ENCODE peak calls at places on chromosome 14, in eight cellular contexts. J, G, Q, C, O, I, F and V are unnamed samples.

GRCh38 chr14:105486974-105487448 is 325 bp downstream of the CRIP1 start:
- DNase-seq in G (peak), F (no peak), C (no peak), Q (no peak), O (no peak), J (no peak), I (no peak), V (no peak)

GRCh38 chr14:102554835-102555819 is 37.3 kb upstream of the RCOR1 start:
- DNase-seq in G (peak), O (no peak), F (peak), C (peak), Q (peak), J (no peak), I (peak), V (peak)

GRCh38 chr14:56813143-56813551 is 2.9 kb upstream of the OTX2 start:
- DNase-seq in J (no peak), F (no peak), Q (no peak), O (no peak), I (no peak), C (no peak), G (no peak), V (no peak)

GRCh38 chr14:59631237-59631636 is 54.6 kb upstream of the CCDC175 start:
- DNase-seq in I (no peak), O (no peak), C (no peak), Q (peak), J (no peak), G (no peak), F (peak), V (no peak)

GRCh38 chr14:22040781-22041125 is 367.1 kb upstream of the OR4E1 start:
- DNase-seq in C (no peak), F (no peak), G (no peak), Q (no peak), J (no peak), I (no peak), O (no peak), V (no peak)

GRCh38 chr14:89977668-89978067 is 21.9 kb downstream of the TDP1 start:
- DNase-seq in F (no peak), Q (peak), G (no peak), J (no peak), I (no peak), C (no peak), O (no peak), V (no peak)

GRCh38 chr14:21923820-21924219 is 250.2 kb upstream of the OR4E1 start:
- DNase-seq in I (peak), Q (no peak), F (no peak), C (no peak), J (no peak), G (no peak), O (no peak), V (no peak)

GRCh38 chr14:97603201-97603600 is 806.0 kb downstream of the VRK1 start:
- DNase-seq in C (no peak), J (no peak), I (no peak), F (no peak), O (no peak), Q (no peak), G (no peak), V (no peak)

GRCh38 chr14:100762089-100762515 is 35.4 kb downstream of the DLK1 start:
- DNase-seq in O (no peak), Q (peak), C (no peak), I (no peak), F (peak), G (no peak), J (no peak), V (no peak)

GRCh38 chr14:23569443-23570151 is 2.0 kb upstream of the AP1G2 start:
- DNase-seq in O (peak), G (no peak), I (no peak), F (no peak), J (no peak), Q (peak), C (no peak), V (peak)

GRCh38 chr14:101456246-101457159 is 104.8 kb upstream of the DIO3 start:
- DNase-seq in I (no peak), J (no peak), C (no peak), O (no peak), F (no peak), Q (no peak), G (no peak), V (peak)

GRCh38 chr14:52917732-52918131 is 33.1 kb downstream of the FERMT2 start:
- DNase-seq in I (no peak), O (no peak), G (no peak), F (no peak), C (no peak), J (no peak), Q (no peak), V (no peak)
- H3K4me3 ChIP-seq in I (no peak), O (no peak), G (no peak), F (no peak), C (no peak), J (no peak), Q (no peak), V (no peak)

GRCh38 chr14:95520346-95520745 is 3.9 kb upstream of the SYNE3 start:
- DNase-seq in J (no peak), I (no peak), G (no peak), F (peak), O (no peak), C (no peak), Q (no peak), V (peak)
- H3K4me3 ChIP-seq in J (no peak), I (no peak), G (no peak), F (peak), O (no peak), C (no peak), Q (no peak), V (no peak)

GRCh38 chr14:31456841-31457664 is at the start of gene DTD2:
- DNase-seq in I (peak), Q (peak), J (peak), O (peak), C (peak), G (peak), F (peak), V (peak)

GRCh38 chr14:31461545-31461944 is 4.2 kb upstream of the DTD2 start:
- DNase-seq in Q (no peak), I (no peak), F (no peak), J (no peak), G (no peak), O (no peak), C (no peak), V (no peak)

GRCh38 chr14:31457665-31458659 is 656 bp upstream of the DTD2 start:
- DNase-seq in G (no peak), O (no peak), C (no peak), J (no peak), F (no peak), Q (no peak), I (no peak), V (no peak)
- H3K4me3 ChIP-seq in G (peak), O (peak), C (no peak), J (peak), F (peak), Q (no peak), I (peak), V (peak)

DNA sequence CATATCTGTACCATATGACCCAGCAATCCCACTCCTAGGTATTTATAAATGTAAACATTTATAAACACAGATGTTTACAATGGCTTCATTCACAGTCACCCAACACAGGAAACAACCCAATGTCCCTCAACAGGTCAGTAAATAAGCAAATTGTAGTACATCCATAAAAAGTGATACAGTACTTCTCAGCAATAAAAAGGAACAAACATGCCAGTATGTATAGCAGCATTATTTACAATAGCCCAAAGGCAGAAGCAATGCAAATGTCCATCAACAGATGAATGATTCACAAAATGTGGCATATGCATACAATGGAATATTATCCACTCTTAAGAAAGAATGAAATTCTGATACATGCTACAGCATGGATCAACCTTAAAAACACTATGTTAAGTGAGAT is 27.6 kb upstream of the MAP3K9 start:
- DNase-seq in C (no peak), I (no peak), G (no peak), J (no peak), O (no peak), Q (no peak), F (no peak), V (no peak)
- H3K4me3 ChIP-seq in C (no peak), I (no peak), G (no peak), J (no peak), O (no peak), Q (no peak), F (no peak), V (no peak)

GRCh38 chr14:92747701-92748258 is 647 bp downstream of the LGMN start:
- DNase-seq in F (no peak), J (no peak), Q (no peak), G (no peak), C (peak), O (no peak), I (peak), V (no peak)
- H3K4me3 ChIP-seq in F (no peak), J (peak), Q (peak), G (peak), C (peak), O (peak), I (peak), V (peak)

GRCh38 chr14:95527392-95528002 is 7.4 kb upstream of the GLRX5 start:
- DNase-seq in I (peak), C (peak), F (peak), O (no peak), G (peak), J (no peak), Q (peak), V (no peak)

GRCh38 chr14:95529242-95529641 is 5.6 kb upstream of the GLRX5 start:
- DNase-seq in J (no peak), Q (no peak), G (no peak), O (no peak), I (no peak), C (no peak), F (no peak), V (no peak)

GRCh38 chr14:95531473-95531872 is 3.4 kb upstream of the GLRX5 start:
- DNase-seq in O (no peak), G (no peak), C (no peak), Q (peak), J (no peak), F (no peak), I (no peak), V (no peak)

GRCh38 chr14:95533391-95533821 is 1.4 kb upstream of the GLRX5 start:
- DNase-seq in I (no peak), O (peak), J (no peak), F (peak), Q (peak), G (no peak), C (no peak), V (no peak)

DNA sequence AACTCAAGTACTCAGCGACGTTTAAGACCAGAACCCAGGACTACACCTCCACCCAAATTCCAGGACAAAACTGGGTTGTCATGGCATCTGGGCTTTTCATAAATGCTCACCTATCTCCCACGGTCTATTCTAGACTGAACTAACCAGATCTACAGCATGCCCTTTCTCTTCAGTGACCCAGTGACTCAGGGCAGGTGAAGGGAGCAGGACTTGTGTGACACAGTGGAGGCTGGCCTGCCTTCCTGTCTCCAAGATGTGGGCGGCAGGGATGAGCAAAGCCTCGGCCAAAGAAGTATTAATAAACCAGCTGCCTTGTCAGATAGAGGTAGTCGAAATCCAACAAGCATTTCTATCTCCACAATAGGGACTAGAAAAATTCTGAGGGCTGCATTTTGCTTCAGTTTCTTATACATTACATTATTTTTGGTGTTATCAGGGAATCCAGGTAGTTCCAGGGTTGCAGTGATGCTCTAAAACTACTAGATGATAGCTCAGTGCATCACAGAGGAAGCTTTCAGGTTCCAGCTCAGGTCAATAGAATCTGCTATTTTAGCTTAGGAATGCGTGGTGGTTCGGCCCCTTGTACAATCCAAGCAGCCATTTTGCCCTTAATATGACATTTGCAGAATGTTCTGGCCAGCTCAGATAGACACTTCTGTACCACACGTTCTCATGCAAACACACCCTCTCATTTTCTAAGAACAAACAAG is 4.2 kb upstream of the GLRX5 start:
- DNase-seq in G (no peak), Q (no peak), O (no peak), F (no peak), I (no peak), J (no peak), C (no peak), V (no peak)
- H3K4me3 ChIP-seq in G (no peak), Q (no peak), O (no peak), F (no peak), I (no peak), J (no peak), C (no peak), V (no peak)